ENCODE peak calls at places on chromosomes 7 and 10, in five cellular contexts. One of them, this sample, is unnamed.

GRCh38 chr7:105675873-105676484 is 94.7 kb upstream of the EFCAB10 start:
- DNase-seq in heart left ventricle: peak
- DNase-seq in transverse colon: peak
- DNase-seq in body of pancreas: peak
- DNase-seq in stomach: peak
- DNase-seq in this sample: peak

GRCh38 chr10:23557777-23558176 is 118.9 kb downstream of the OTUD1 start:
- DNase-seq in stomach: no peak
- DNase-seq in body of pancreas: no peak
- DNase-seq in heart left ventricle: no peak
- DNase-seq in transverse colon: no peak
- DNase-seq in this sample: no peak

GRCh38 chr7:55073051-55073511 is 54.3 kb downstream of the EGFR start:
- DNase-seq in heart left ventricle: no peak
- DNase-seq in body of pancreas: no peak
- DNase-seq in transverse colon: no peak
- DNase-seq in stomach: no peak
- DNase-seq in this sample: peak

GRCh38 chr7:136234040-136234439 is 256.9 kb upstream of the MTPN start:
- DNase-seq in stomach: no peak
- DNase-seq in body of pancreas: no peak
- DNase-seq in transverse colon: no peak
- DNase-seq in heart left ventricle: no peak
- DNase-seq in this sample: no peak

GRCh38 chr7:69708857-69709256 is 110.6 kb downstream of the AUTS2 start:
- DNase-seq in heart left ventricle: peak
- DNase-seq in stomach: no peak
- DNase-seq in body of pancreas: no peak
- DNase-seq in transverse colon: no peak
- DNase-seq in this sample: peak

GRCh38 chr10:27448926-27449325 is 55.2 kb upstream of the RAB18 start:
- DNase-seq in stomach: no peak
- DNase-seq in heart left ventricle: no peak
- DNase-seq in transverse colon: no peak
- DNase-seq in body of pancreas: no peak
- DNase-seq in this sample: peak

GRCh38 chr10:102642553-102643345 is 1.5 kb upstream of the TRIM8 start:
- DNase-seq in heart left ventricle: peak
- DNase-seq in stomach: peak
- DNase-seq in body of pancreas: peak
- DNase-seq in transverse colon: peak
- DNase-seq in this sample: peak

GRCh38 chr10:44628921-44629320 is 244.0 kb upstream of the CXCL12 start:
- DNase-seq in stomach: no peak
- DNase-seq in heart left ventricle: no peak
- DNase-seq in body of pancreas: no peak
- DNase-seq in transverse colon: no peak
- DNase-seq in this sample: peak

GRCh38 chr10:132296671-132297443 is 10.9 kb downstream of the STK32C start:
- DNase-seq in heart left ventricle: no peak
- DNase-seq in stomach: no peak
- DNase-seq in body of pancreas: no peak
- DNase-seq in transverse colon: no peak
- DNase-seq in this sample: no peak

GRCh38 chr10:49564461-49565009 is 25.6 kb upstream of the ERCC6 start:
- DNase-seq in stomach: no peak
- DNase-seq in body of pancreas: no peak
- DNase-seq in transverse colon: no peak
- DNase-seq in heart left ventricle: no peak
- DNase-seq in this sample: no peak

GRCh38 chr10:126062132-126063032 is 166.0 kb downstream of the FANK1 start:
- DNase-seq in stomach: peak
- DNase-seq in body of pancreas: peak
- DNase-seq in heart left ventricle: peak
- DNase-seq in transverse colon: peak
- DNase-seq in this sample: peak

GRCh38 chr7:27142562-27143021 is 889 bp downstream of the HOXA5 start:
- DNase-seq in body of pancreas: no peak
- DNase-seq in stomach: no peak
- DNase-seq in transverse colon: no peak
- DNase-seq in heart left ventricle: no peak
- DNase-seq in this sample: no peak

GRCh38 chr7:2775785-2776184 is 68.3 kb downstream of the GNA12 start:
- DNase-seq in transverse colon: no peak
- DNase-seq in body of pancreas: no peak
- DNase-seq in stomach: no peak
- DNase-seq in heart left ventricle: no peak
- DNase-seq in this sample: no peak

GRCh38 chr7:111429781-111430180 is 132.5 kb downstream of the IMMP2L start:
- DNase-seq in body of pancreas: no peak
- DNase-seq in heart left ventricle: no peak
- DNase-seq in stomach: no peak
- DNase-seq in transverse colon: no peak
- DNase-seq in this sample: no peak

GRCh38 chr7:115704884-115705283 is 325.7 kb downstream of the TFEC start:
- DNase-seq in transverse colon: no peak
- DNase-seq in body of pancreas: no peak
- DNase-seq in heart left ventricle: no peak
- DNase-seq in stomach: no peak
- DNase-seq in this sample: no peak

GRCh38 chr10:99536400-99537254 is 3.9 kb downstream of the NKX2-3 start:
- DNase-seq in stomach: no peak
- DNase-seq in heart left ventricle: no peak
- DNase-seq in body of pancreas: no peak
- DNase-seq in transverse colon: peak
- DNase-seq in this sample: peak

GRCh38 chr10:97396056-97396455 is 5.1 kb downstream of the RRP12 start:
- DNase-seq in heart left ventricle: peak
- DNase-seq in transverse colon: no peak
- DNase-seq in stomach: no peak
- DNase-seq in body of pancreas: no peak
- DNase-seq in this sample: no peak

GRCh38 chr10:97401455-97401919 is 347 bp upstream of the RRP12 start:
- DNase-seq in body of pancreas: no peak
- DNase-seq in stomach: no peak
- DNase-seq in heart left ventricle: no peak
- DNase-seq in transverse colon: no peak
- DNase-seq in this sample: no peak

GRCh38 chr10:97399843-97400545 is 1.1 kb downstream of the RRP12 start:
- DNase-seq in stomach: peak
- DNase-seq in body of pancreas: peak
- DNase-seq in transverse colon: peak
- DNase-seq in heart left ventricle: peak
- DNase-seq in this sample: peak

GRCh38 chr10:97404044-97404443 is 2.9 kb upstream of the RRP12 start:
- DNase-seq in transverse colon: no peak
- DNase-seq in body of pancreas: no peak
- DNase-seq in stomach: no peak
- DNase-seq in heart left ventricle: no peak
- DNase-seq in this sample: no peak

GRCh38 chr10:97400665-97401454 is at the start of gene RRP12:
- DNase-seq in stomach: peak
- DNase-seq in heart left ventricle: peak
- DNase-seq in transverse colon: peak
- DNase-seq in body of pancreas: peak
- DNase-seq in this sample: peak
- TF ChIP-seq POLR2A in stomach: no peak
- TF ChIP-seq POLR2A in heart left ventricle: no peak
- TF ChIP-seq POLR2A in transverse colon: peak
- TF ChIP-seq POLR2A in body of pancreas: no peak
- TF ChIP-seq POLR2A in this sample: peak

GRCh38 chr7:129777993-129778769 is 166.7 kb downstream of the NRF1 start:
- DNase-seq in heart left ventricle: no peak
- DNase-seq in body of pancreas: no peak
- DNase-seq in stomach: no peak
- DNase-seq in transverse colon: no peak
- DNase-seq in this sample: no peak

GRCh38 chr7:129781128-129781855 is 169.8 kb downstream of the NRF1 start:
- DNase-seq in heart left ventricle: no peak
- DNase-seq in stomach: no peak
- DNase-seq in body of pancreas: no peak
- DNase-seq in transverse colon: no peak
- DNase-seq in this sample: peak

GRCh38 chr7:129778770-129779601 is 167.5 kb downstream of the NRF1 start:
- DNase-seq in stomach: no peak
- DNase-seq in heart left ventricle: no peak
- DNase-seq in transverse colon: no peak
- DNase-seq in body of pancreas: peak
- DNase-seq in this sample: no peak

GRCh38 chr7:129780257-129781127 is 169.0 kb downstream of the NRF1 start:
- DNase-seq in transverse colon: peak
- DNase-seq in stomach: peak
- DNase-seq in body of pancreas: peak
- DNase-seq in heart left ventricle: no peak
- DNase-seq in this sample: peak

GRCh38 chr7:129779602-129780256 is 168.2 kb downstream of the NRF1 start:
- DNase-seq in stomach: peak
- DNase-seq in transverse colon: peak
- DNase-seq in body of pancreas: peak
- DNase-seq in heart left ventricle: no peak
- DNase-seq in this sample: no peak
- TF ChIP-seq POLR2A in stomach: no peak
- TF ChIP-seq POLR2A in transverse colon: peak
- TF ChIP-seq POLR2A in body of pancreas: peak
- TF ChIP-seq POLR2A in heart left ventricle: no peak
- TF ChIP-seq POLR2A in this sample: peak

GRCh38 chr10:84158061-84158460 is 15.5 kb upstream of the GPR15LG start:
- DNase-seq in transverse colon: no peak
- DNase-seq in stomach: no peak
- DNase-seq in body of pancreas: no peak
- DNase-seq in heart left ventricle: no peak
- DNase-seq in this sample: peak

GRCh38 chr10:84155521-84155920 is 16.2 kb downstream of the GHITM start:
- DNase-seq in transverse colon: no peak
- DNase-seq in stomach: no peak
- DNase-seq in body of pancreas: no peak
- DNase-seq in heart left ventricle: no peak
- DNase-seq in this sample: peak

GRCh38 chr10:84158549-84158948 is 15.1 kb upstream of the GPR15LG start:
- DNase-seq in stomach: no peak
- DNase-seq in body of pancreas: no peak
- DNase-seq in transverse colon: no peak
- DNase-seq in heart left ventricle: no peak
- DNase-seq in this sample: peak

GRCh38 chr10:84156768-84157167 is 16.8 kb upstream of the GPR15LG start:
- DNase-seq in body of pancreas: no peak
- DNase-seq in transverse colon: no peak
- DNase-seq in stomach: no peak
- DNase-seq in heart left ventricle: no peak
- DNase-seq in this sample: peak

DNA sequence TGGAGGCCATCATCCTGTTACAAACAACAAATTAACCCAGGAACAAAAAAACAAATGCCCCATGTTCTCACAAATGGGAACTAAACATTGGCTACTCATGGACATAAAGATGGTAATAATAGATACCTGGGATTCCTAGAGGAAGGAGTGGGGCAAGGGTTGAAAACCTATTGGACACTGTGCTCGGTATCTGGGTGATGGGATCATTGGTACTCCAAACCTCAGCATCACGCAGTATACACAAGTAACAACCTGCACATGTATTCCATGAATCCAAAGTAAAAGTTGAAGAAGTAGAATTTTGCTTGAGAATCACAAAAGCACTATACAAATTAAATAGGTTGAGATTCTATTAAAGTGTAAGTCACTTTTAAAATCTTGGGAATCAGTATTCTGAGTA is 16.7 kb downstream of the GHITM start:
- DNase-seq in transverse colon: no peak
- DNase-seq in stomach: no peak
- DNase-seq in body of pancreas: no peak
- DNase-seq in heart left ventricle: no peak
- DNase-seq in this sample: no peak
- TF ChIP-seq POLR2A in transverse colon: no peak
- TF ChIP-seq POLR2A in stomach: no peak
- TF ChIP-seq POLR2A in body of pancreas: no peak
- TF ChIP-seq POLR2A in heart left ventricle: no peak
- TF ChIP-seq POLR2A in this sample: no peak

DNA sequence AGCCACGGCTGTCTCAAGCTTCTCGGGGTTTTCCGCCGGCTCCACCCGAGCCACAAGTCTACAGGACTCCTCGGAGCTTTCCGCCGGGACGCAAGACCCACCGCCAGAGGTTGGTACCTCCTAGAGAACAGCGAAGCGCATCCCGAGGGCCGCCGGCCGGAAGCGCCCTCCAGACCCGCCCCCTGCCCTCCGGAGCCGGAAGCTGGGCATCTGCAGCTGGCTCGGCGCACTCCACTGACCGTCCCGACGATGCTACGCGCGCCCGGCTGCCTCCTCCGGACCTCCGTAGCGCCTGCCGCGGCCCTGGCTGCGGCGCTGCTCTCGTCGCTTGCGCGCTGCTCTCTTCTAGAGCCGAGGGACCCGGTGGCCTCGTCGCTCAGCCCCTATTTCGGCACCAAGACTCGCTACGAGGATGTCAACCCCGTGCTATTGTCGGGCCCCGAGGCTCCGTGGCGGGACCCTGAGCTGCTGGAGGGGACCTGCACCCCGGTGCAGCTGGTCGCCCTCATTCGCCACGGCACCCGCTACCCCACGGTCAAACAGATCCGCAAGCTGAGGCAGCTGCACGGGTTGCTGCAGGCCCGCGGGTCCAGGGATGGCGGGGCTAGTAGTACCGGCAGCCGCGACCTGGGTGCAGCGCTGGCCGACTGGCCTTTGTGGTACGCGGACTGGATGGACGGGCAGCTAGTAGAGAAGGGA is at the start of gene MINPP1:
- DNase-seq in heart left ventricle: peak
- DNase-seq in body of pancreas: peak
- DNase-seq in transverse colon: peak
- DNase-seq in stomach: peak
- DNase-seq in this sample: peak
- TF ChIP-seq POLR2A in heart left ventricle: no peak
- TF ChIP-seq POLR2A in body of pancreas: no peak
- TF ChIP-seq POLR2A in transverse colon: peak
- TF ChIP-seq POLR2A in stomach: no peak
- TF ChIP-seq POLR2A in this sample: peak

GRCh38 chr10:25078659-25079429 is 62.4 kb downstream of the THNSL1 start:
- DNase-seq in transverse colon: peak
- DNase-seq in body of pancreas: peak
- DNase-seq in heart left ventricle: no peak
- DNase-seq in stomach: peak
- DNase-seq in this sample: no peak
- TF ChIP-seq POLR2A in transverse colon: no peak
- TF ChIP-seq POLR2A in body of pancreas: no peak
- TF ChIP-seq POLR2A in heart left ventricle: no peak
- TF ChIP-seq POLR2A in stomach: no peak
- TF ChIP-seq POLR2A in this sample: no peak

This sample was measured in NB4.